ENCODE peak calls at places on chromosome 10, in four cellular contexts. U is K562, N is GM12878, R is GM12891. Q is an unnamed sample.

GRCh38 chr10:43208147-43209063 is 58.5 kb downstream of the RASGEF1A start:
- DNase-seq in U (no peak), N (no peak), R (no peak), Q (no peak)

GRCh38 chr10:124923684-124924083 is 18.2 kb upstream of the ZRANB1 start:
- DNase-seq in U (no peak), N (no peak), R (no peak), Q (no peak)

GRCh38 chr10:2094171-2094570 is 356.8 kb upstream of the ADARB2 start:
- DNase-seq in U (no peak), N (no peak), R (no peak), Q (no peak)

GRCh38 chr10:130226012-130226411 is 89.8 kb downstream of the GLRX3 start:
- DNase-seq in U (no peak), N (no peak), R (no peak), Q (no peak)

GRCh38 chr10:33861833-33862232 is 527.4 kb upstream of the NRP1 start:
- DNase-seq in U (no peak), N (no peak), R (no peak), Q (no peak)

GRCh38 chr10:79304479-79305087 is 42.7 kb upstream of the PPIF start:
- DNase-seq in U (no peak), N (no peak), R (no peak), Q (no peak)

GRCh38 chr10:117241541-117242462 is 888 bp downstream of the SLC18A2 start:
- DNase-seq in U (peak), N (no peak), R (peak), Q (no peak)

GRCh38 chr10:30999084-30999712 is 32.5 kb downstream of the ZNF438 start:
- DNase-seq in U (no peak), N (no peak), R (no peak), Q (peak)

GRCh38 chr10:58237014-58237830 is 30.5 kb downstream of the IPMK start:
- DNase-seq in U (no peak), N (no peak), R (no peak), Q (no peak)

GRCh38 chr10:69869291-69869841 is 67.7 kb downstream of the COL13A1 start:
- DNase-seq in U (no peak), N (no peak), R (no peak), Q (no peak)

GRCh38 chr10:30231071-30231652 is 117.9 kb downstream of the MTPAP start:
- DNase-seq in U (no peak), N (no peak), R (no peak), Q (no peak)

GRCh38 chr10:93070378-93071176 is 3.1 kb upstream of the CYP26A1 start:
- DNase-seq in U (no peak), N (no peak), R (no peak), Q (no peak)

GRCh38 chr10:102485093-102485785 is 17.3 kb downstream of the ACTR1A start:
- DNase-seq in U (no peak), N (no peak), R (no peak), Q (no peak)

GRCh38 chr10:12531305-12531738 is 182.0 kb downstream of the CAMK1D start:
- DNase-seq in U (no peak), N (no peak), R (no peak), Q (no peak)

GRCh38 chr10:113097046-113097415 is 147.0 kb downstream of the TCF7L2 start:
- DNase-seq in U (no peak), N (no peak), R (no peak), Q (peak)

GRCh38 chr10:79060641-79061255 is 8.0 kb upstream of the ZMIZ1 start:
- DNase-seq in U (no peak), N (no peak), R (no peak), Q (no peak)

GRCh38 chr10:16902606-16903005 is 85.4 kb upstream of the RSU1 start:
- DNase-seq in U (no peak), N (no peak), R (no peak), Q (no peak)

GRCh38 chr10:57955076-57955475 is 312.6 kb downstream of the IPMK start:
- DNase-seq in U (no peak), N (no peak), R (no peak), Q (no peak)

GRCh38 chr10:48448796-48449195 is 142.3 kb downstream of the MAPK8 start:
- DNase-seq in U (no peak), N (no peak), R (no peak), Q (no peak)

GRCh38 chr10:47139121-47139520 is 160.9 kb upstream of the GDF10 start:
- DNase-seq in U (no peak), N (no peak), R (no peak), Q (no peak)

GRCh38 chr10:128867119-128867518 is 599.9 kb upstream of the MGMT start:
- DNase-seq in U (no peak), N (no peak), R (no peak), Q (no peak)

GRCh38 chr10:122461729-122462532 is 578 bp downstream of the HTRA1 start:
- DNase-seq in U (no peak), N (no peak), R (no peak), Q (no peak)

GRCh38 chr10:122463466-122464157 is 2.3 kb downstream of the HTRA1 start:
- DNase-seq in U (no peak), N (no peak), R (no peak), Q (no peak)

GRCh38 chr10:122464158-122464510 is 2.8 kb downstream of the HTRA1 start:
- DNase-seq in U (no peak), N (no peak), R (no peak), Q (no peak)

GRCh38 chr10:122461367-122461728 is at the start of gene HTRA1:
- DNase-seq in U (no peak), N (no peak), R (no peak), Q (no peak)

DNA sequence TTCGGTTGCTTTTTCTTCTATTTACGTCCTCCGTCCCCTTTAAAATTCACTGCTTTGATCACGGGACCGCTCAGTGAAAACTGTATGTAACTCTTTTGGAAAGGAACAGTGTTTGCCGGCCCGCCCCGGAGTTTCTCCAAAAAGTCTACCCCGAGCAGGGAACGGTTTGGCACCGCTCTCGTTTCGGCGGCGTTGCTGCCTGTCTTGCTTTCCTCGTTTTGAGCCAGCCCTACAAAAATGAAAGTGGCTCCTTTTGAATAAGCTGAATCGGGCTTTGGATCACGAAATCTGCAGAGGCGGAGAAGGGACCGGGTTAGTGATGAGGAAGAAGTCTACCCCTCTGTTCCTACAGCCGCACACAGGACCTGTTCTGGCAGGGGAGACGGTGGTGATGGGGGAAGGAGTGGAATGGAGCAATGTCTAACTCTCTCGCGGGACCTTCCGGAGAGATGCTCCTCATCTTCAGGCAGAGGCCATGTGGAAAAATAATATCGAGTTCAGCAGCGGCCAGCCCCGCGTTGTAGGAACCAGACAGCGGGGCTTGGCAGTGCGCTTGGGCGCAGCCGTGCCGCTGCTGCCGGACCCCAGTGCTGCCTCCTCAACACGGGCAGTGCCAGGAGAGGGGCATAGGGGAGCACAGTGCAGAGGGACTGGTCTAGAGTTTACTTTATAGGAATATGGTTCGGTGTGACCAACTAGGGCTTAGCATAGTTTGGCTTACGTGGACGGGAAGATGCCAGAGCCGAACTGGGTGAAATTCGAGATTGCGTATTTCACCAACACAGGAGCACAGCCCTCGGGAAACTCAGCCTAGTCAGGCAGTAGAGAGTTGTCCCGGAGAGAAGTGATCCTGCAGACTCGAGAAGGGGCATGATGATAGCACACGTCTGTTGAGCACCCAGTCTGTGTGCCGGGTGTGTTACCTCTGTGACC is 1.4 kb downstream of the HTRA1 start:
- DNase-seq in U (no peak), N (no peak), R (no peak), Q (no peak)
- TF ChIP-seq SPI1 in U (no peak), N (no peak), R (no peak), Q (no peak)

GRCh38 chr10:123726381-123726780 is 60.2 kb downstream of the GPR26 start:
- DNase-seq in U (no peak), N (no peak), R (no peak), Q (no peak)
- TF ChIP-seq SPI1 in U (no peak), N (no peak), R (no peak), Q (no peak)

DNA sequence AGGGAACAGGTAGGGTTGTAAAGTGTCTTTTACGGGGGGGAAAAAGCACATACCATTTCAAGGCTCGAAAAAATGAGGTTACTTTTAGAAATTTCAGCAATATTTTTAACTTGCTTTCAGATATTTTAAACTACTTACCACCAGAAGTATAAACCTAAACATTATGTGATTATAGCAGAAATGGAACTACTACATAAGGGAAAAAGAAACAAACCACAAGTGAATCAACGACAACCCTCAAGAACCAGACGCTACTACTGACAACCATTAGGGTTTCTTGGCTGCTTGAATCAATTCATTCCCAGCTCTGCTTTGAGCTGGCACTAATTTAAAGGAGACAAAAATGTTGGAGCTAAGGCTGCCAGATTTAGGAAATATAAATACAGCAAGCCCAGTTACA is 80.1 kb downstream of the ZFAND4 start:
- DNase-seq in U (no peak), N (no peak), R (no peak), Q (no peak)
- TF ChIP-seq SPI1 in U (no peak), N (no peak), R (no peak), Q (no peak)

GRCh38 chr10:96858706-96859050 is 26.6 kb downstream of the LCOR start:
- DNase-seq in U (peak), N (no peak), R (no peak), Q (no peak)
- TF ChIP-seq SPI1 in U (no peak), N (no peak), R (no peak), Q (no peak)